ENCODE peak calls at places on chromosome 3, in seven cellular contexts. L is fibroblast of lung; J is left lung; D is left ventricle myocardium inferior; H is CD8-positive, alpha-beta T cell; P is PC-3; Q is Panc1. X is an unnamed sample.

GRCh38 chr3:128618398-128618726 is 32.3 kb downstream of the RPN1 start:
- DNase-seq in L (no peak), J (no peak), D (no peak), H (no peak), P (no peak), Q (no peak), X (no peak)

GRCh38 chr3:140510303-140510861 is 167.5 kb upstream of the TRIM42 start:
- DNase-seq in L (no peak), J (no peak), D (no peak), H (no peak), P (no peak), Q (no peak), X (no peak)

GRCh38 chr3:70120360-70120966 is 120.9 kb downstream of the SAMMSON start:
- DNase-seq in L (peak), J (peak), D (peak), H (peak), P (peak), Q (peak), X (peak)

GRCh38 chr3:19885468-19885867 is 48.5 kb downstream of the EFHB start:
- DNase-seq in L (peak), J (no peak), D (no peak), H (no peak), P (peak), Q (no peak), X (no peak)

GRCh38 chr3:11350374-11350773 is 78.2 kb downstream of the ATG7 start:
- DNase-seq in L (peak), J (no peak), D (no peak), H (no peak), P (peak), Q (no peak), X (no peak)

GRCh38 chr3:53044371-53045106 is 1.3 kb downstream of the SFMBT1 start:
- DNase-seq in L (peak), J (peak), D (no peak), H (peak), P (peak), Q (peak), X (no peak)

GRCh38 chr3:50267280-50267913 is 1.6 kb upstream of the SEMA3B start:
- DNase-seq in L (peak), J (peak), D (peak), H (no peak), P (no peak), Q (no peak), X (no peak)

GRCh38 chr3:139774570-139775302 is 97.0 kb upstream of the NMNAT3 start:
- DNase-seq in L (peak), J (no peak), D (no peak), H (no peak), P (no peak), Q (no peak), X (no peak)

GRCh38 chr3:184126006-184126405 is 9.2 kb upstream of the EIF2B5 start:
- DNase-seq in L (no peak), J (no peak), D (no peak), H (no peak), P (peak), Q (no peak), X (no peak)

GRCh38 chr3:49911611-49912010 is 7.9 kb upstream of the MST1R start:
- DNase-seq in L (no peak), J (no peak), D (no peak), H (no peak), P (no peak), Q (no peak), X (no peak)

GRCh38 chr3:102235679-102236078 is 199.1 kb upstream of the ZPLD1 start:
- DNase-seq in L (no peak), J (no peak), D (no peak), H (no peak), P (peak), Q (no peak), X (no peak)

GRCh38 chr3:127820871-127821853 is 1.2 kb downstream of the MGLL start:
- DNase-seq in L (peak), J (peak), D (peak), H (no peak), P (peak), Q (no peak), X (peak)

GRCh38 chr3:173618703-173619102 is 221.2 kb downstream of the NLGN1 start:
- DNase-seq in L (no peak), J (no peak), D (peak), H (no peak), P (no peak), Q (no peak), X (no peak)

DNA sequence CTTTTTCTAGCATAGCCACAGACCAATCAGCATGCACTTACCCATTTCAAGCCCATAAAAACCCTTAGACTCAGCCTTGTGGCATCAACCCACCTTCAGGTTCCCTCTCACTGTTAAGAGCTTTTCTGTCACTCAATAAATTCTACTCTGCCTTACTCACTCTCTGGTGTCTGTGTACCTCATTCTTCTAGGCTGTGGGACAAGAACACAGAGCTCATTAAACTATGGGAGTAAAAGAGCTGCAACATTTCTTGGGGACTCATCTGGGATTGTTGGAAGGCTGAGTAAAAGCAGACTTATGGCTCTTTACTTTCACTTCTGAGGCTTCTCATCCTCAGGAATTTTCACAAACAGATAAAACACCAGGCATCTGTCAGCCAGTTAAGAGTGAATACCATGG is 879.3 kb downstream of the ROBO2 start:
- DNase-seq in L (no peak), J (no peak), D (no peak), H (no peak), P (no peak), Q (no peak), X (no peak)
- H3K27ac ChIP-seq in L (no peak), J (no peak), D (no peak), H (no peak), P (no peak), Q (no peak), X (no peak)

DNA sequence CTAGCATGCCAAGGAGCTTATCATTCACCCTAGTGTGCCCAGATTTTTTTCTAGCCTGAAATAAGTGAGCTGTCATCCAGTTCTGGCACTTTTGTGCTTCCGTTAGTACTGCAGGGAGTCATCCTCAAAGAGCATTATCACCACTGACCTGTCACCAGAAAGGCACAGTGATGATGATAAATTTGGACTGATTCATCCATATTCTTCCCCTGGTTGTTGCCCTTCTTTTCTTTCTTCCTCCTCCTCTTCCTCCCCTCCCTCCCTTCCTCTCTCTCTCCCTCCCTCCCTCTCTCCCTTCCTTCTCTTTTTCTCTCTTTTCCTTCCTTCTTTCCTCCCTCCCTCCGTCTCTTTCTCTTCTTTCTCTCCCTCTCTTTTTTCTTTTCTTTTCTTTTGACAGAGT is 21.3 kb downstream of the SLC35G2 start:
- DNase-seq in L (peak), J (no peak), D (no peak), H (no peak), P (no peak), Q (no peak), X (no peak)
- TF ChIP-seq CTCF in L (no peak), J (no peak), D (no peak), H (no peak), P (no peak), Q (no peak), X (no peak)

GRCh38 chr3:55483196-55484095 is 3.7 kb downstream of the WNT5A start:
- DNase-seq in L (no peak), J (no peak), D (no peak), H (no peak), P (no peak), Q (no peak), X (peak)
- H3K27ac ChIP-seq in L (peak), J (no peak), D (no peak), H (no peak), P (no peak), Q (no peak), X (no peak)

GRCh38 chr3:181615666-181616065 is 96.1 kb upstream of the SOX2 start:
- DNase-seq in L (no peak), J (no peak), D (no peak), H (no peak), P (no peak), Q (no peak), X (peak)
- TF ChIP-seq CTCF in L (no peak), J (no peak), D (no peak), H (no peak), P (no peak), Q (no peak), X (no peak)

GRCh38 chr3:156685198-156685597 is 10.8 kb downstream of the TIPARP start:
- DNase-seq in L (no peak), J (no peak), D (no peak), H (no peak), P (no peak), Q (no peak), X (no peak)

GRCh38 chr3:156685752-156686151 is 11.4 kb downstream of the TIPARP start:
- DNase-seq in L (no peak), J (no peak), D (no peak), H (no peak), P (no peak), Q (no peak), X (no peak)

GRCh38 chr3:156689589-156689988 is 15.2 kb downstream of the TIPARP start:
- DNase-seq in L (no peak), J (no peak), D (no peak), H (no peak), P (no peak), Q (no peak), X (no peak)

GRCh38 chr3:156688849-156689452 is 14.6 kb downstream of the TIPARP start:
- DNase-seq in L (no peak), J (no peak), D (no peak), H (no peak), P (no peak), Q (no peak), X (no peak)

DNA sequence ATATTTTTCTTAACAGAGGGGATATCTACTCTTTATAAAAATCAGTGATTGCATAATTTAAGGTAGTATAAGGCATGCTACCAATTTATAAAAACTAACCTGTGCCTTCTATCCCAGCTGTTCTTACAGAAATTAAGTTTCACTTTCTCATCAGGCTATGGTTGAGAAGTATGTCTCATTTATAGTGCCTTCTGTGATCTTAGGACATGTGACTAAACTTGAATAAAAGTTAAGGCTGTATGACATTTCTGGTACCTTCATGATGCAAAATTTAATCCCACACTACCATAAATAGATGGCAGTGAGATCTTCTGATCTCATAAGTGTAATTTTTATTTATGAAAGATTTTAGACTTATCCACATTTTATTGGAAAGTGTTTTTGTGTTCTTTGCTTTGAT is 12.6 kb downstream of the TIPARP start:
- DNase-seq in L (no peak), J (no peak), D (no peak), H (no peak), P (no peak), Q (no peak), X (no peak)
- H3K27ac ChIP-seq in L (no peak), J (no peak), D (no peak), H (no peak), P (no peak), Q (peak), X (no peak)

GRCh38 chr3:156172536-156172935 is 52.2 kb downstream of the KCNAB1 start:
- DNase-seq in L (no peak), J (no peak), D (no peak), H (no peak), P (no peak), Q (no peak), X (no peak)

GRCh38 chr3:156176629-156177210 is 56.3 kb downstream of the KCNAB1 start:
- DNase-seq in L (no peak), J (no peak), D (no peak), H (no peak), P (no peak), Q (no peak), X (no peak)

GRCh38 chr3:156176048-156176447 is 55.7 kb downstream of the KCNAB1 start:
- DNase-seq in L (no peak), J (no peak), D (no peak), H (no peak), P (no peak), Q (no peak), X (no peak)

GRCh38 chr3:156175570-156175969 is 55.2 kb downstream of the KCNAB1 start:
- DNase-seq in L (peak), J (no peak), D (no peak), H (no peak), P (peak), Q (no peak), X (no peak)

GRCh38 chr3:156174229-156174847 is 54.0 kb downstream of the KCNAB1 start:
- DNase-seq in L (peak), J (no peak), D (no peak), H (no peak), P (peak), Q (no peak), X (no peak)
- TF ChIP-seq CTCF in L (peak), J (no peak), D (peak), H (no peak), P (peak), Q (peak), X (peak)